ENCODE peak calls at places on chromosomes 6 and 20, in seven cellular contexts. B is effector memory CD4-positive, alpha-beta T cell; Q is pancreas; W is GM23248; E is fibroblast of the aortic adventitia; G is uterus; X is CD8-positive, alpha-beta T cell. A is an unnamed sample.

GRCh38 chr6:144585217-144585814 is 300.2 kb downstream of the UTRN start:
- DNase-seq in X (no peak), B (no peak), E (peak; percentile 67), Q (no peak), W (peak; percentile 65), G (no peak), A (peak; percentile 69)

GRCh38 chr6:514396-514973 is 122.9 kb downstream of the IRF4 start:
- DNase-seq in E (no peak), G (no peak), Q (no peak), B (no peak), W (no peak), X (no peak), A (no peak)

GRCh38 chr20:37396520-37397075 is 50.7 kb downstream of the SRC start:
- DNase-seq in Q (peak; percentile 49), W (no peak), X (no peak), G (no peak), B (no peak), E (no peak), A (no peak)

GRCh38 chr6:7841781-7842468 is 68.7 kb downstream of the TXNDC5 start:
- DNase-seq in W (peak; percentile 46), Q (no peak), E (peak; percentile 76), X (no peak), B (no peak), G (no peak), A (peak; percentile 80)

GRCh38 chr6:157533397-157533814 is 152.4 kb downstream of the ZDHHC14 start:
- DNase-seq in X (no peak), E (no peak), G (no peak), B (no peak), W (no peak), Q (no peak), A (no peak)

GRCh38 chr6:138944412-138944811 is 43.6 kb downstream of the REPS1 start:
- DNase-seq in E (peak; percentile 66), X (no peak), Q (no peak), W (peak; percentile 72), G (no peak), B (peak; percentile 36), A (peak; percentile 75)

GRCh38 chr20:37276494-37277252 is 12.8 kb upstream of the MANBAL start:
- DNase-seq in E (peak; percentile 86), W (peak; percentile 87), Q (no peak), G (peak; percentile 67), B (no peak), X (no peak), A (peak; percentile 86)

GRCh38 chr6:18019539-18020534 is 32.4 kb upstream of the KIF13A start:
- DNase-seq in G (no peak), X (no peak), E (no peak), B (no peak), W (peak; percentile 25), Q (peak; percentile 51), A (no peak)

GRCh38 chr20:45946149-45946970 is 11.9 kb downstream of the PCIF1 start:
- DNase-seq in B (peak; percentile 23), Q (peak; percentile 87), W (peak; percentile 82), E (peak; percentile 80), X (peak; percentile 69), G (peak; percentile 71), A (peak; percentile 40)

GRCh38 chr20:48633620-48634257 is 194.1 kb downstream of the PREX1 start:
- DNase-seq in E (no peak), W (no peak), B (no peak), Q (no peak), G (no peak), X (no peak), A (no peak)

GRCh38 chr6:9121551-9121950 is 686.2 kb upstream of the SLC35B3 start:
- DNase-seq in X (no peak), B (no peak), G (no peak), W (peak; percentile 73), Q (no peak), E (peak; percentile 78), A (no peak)

GRCh38 chr20:44772636-44773035 is 27.0 kb downstream of the KCNK15 start:
- DNase-seq in B (no peak), G (no peak), Q (no peak), W (no peak), X (no peak), E (no peak), A (no peak)

GRCh38 chr6:15402401-15403045 is 156.7 kb downstream of the JARID2 start:
- DNase-seq in X (no peak), B (no peak), E (no peak), W (no peak), G (no peak), Q (no peak), A (no peak)

GRCh38 chr6:15404700-15404980 is 158.8 kb downstream of the JARID2 start:
- DNase-seq in E (no peak), Q (no peak), G (no peak), W (no peak), X (no peak), B (no peak), A (no peak)

GRCh38 chr6:15403094-15403493 is 157.2 kb downstream of the JARID2 start:
- DNase-seq in G (no peak), W (no peak), B (no peak), X (no peak), Q (no peak), E (no peak), A (no peak)

GRCh38 chr6:15406452-15406851 is 160.6 kb downstream of the JARID2 start:
- DNase-seq in W (no peak), Q (no peak), B (no peak), E (no peak), G (no peak), X (no peak), A (no peak)

GRCh38 chr6:15405111-15405510 is 159.2 kb downstream of the JARID2 start:
- DNase-seq in E (no peak), X (no peak), G (no peak), Q (no peak), W (no peak), B (no peak), A (no peak)
- H3K4me3 ChIP-seq in E (no peak overlapping the region), X (no peak overlapping the region), G (no peak overlapping the region), Q (no peak overlapping the region), W (no peak overlapping the region), B (no peak overlapping the region), A (no peak overlapping the region)

GRCh38 chr20:62363920-62364851 is 2.9 kb downstream of the LAMA5 start:
- DNase-seq in X (no peak), G (peak; percentile 36), W (no peak), E (no peak), Q (peak; percentile 76), B (no peak), A (peak; percentile 68)

GRCh38 chr20:62362991-62363919 is 3.9 kb downstream of the LAMA5 start:
- DNase-seq in B (no peak), E (no peak), Q (peak; percentile 71), W (no peak), X (no peak), G (peak; percentile 15), A (no peak)

GRCh38 chr20:62360854-62361798 is 6.0 kb downstream of the LAMA5 start:
- DNase-seq in W (no peak), Q (peak; percentile 70), G (no peak), E (no peak), B (no peak), X (no peak), A (no peak)

GRCh38 chr20:62361799-62362589 is 5.1 kb downstream of the LAMA5 start:
- DNase-seq in G (no peak), X (no peak), Q (peak; percentile 89), W (no peak), B (no peak), E (no peak), A (no peak)

DNA sequence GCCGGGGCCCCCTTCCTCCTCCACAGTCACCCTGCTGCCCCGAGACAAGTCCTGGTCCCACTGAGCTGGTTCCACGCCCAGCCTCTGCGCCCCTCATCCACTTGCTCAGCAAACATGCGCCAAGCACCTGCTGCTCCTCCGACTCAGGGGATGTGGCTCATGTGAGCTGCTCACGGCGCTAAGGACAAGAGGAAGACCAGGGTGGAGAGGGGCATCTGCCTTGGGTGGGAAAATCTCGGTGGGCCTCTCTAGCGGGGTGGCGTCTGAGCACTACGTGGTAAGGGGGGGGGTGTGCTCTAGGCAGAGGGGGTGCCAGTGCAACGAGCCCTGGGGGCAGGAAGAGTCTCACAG is 4.5 kb downstream of the LAMA5 start:
- DNase-seq in E (no peak), W (no peak), B (no peak), X (no peak), G (no peak), Q (no peak), A (no peak)
- H3K4me3 ChIP-seq in E (no peak overlapping the region), W (no peak overlapping the region), B (no peak overlapping the region), X (no peak overlapping the region), G (no peak overlapping the region), Q (no peak overlapping the region), A (no peak overlapping the region)

DNA sequence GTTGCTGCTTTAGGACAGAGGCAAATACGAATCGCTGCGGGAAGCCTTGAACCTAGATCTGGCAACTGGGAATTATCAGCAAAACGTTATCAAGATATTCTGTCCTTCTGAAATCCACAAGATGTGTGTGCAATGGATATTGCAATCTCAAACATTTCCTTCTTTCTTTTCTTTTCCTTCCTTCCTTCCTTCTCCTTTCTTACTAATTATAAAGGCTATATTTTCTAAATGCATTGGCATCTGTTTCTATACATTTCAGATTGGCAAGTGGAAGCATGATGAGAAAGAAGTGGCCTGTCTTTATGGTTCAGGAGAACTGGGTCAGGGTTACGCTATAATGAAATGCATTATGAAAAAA is 2.0 kb downstream of the TAGAP start:
- DNase-seq in G (no peak), Q (no peak), B (no peak), E (no peak), X (no peak), W (no peak), A (no peak)
- H3K4me3 ChIP-seq in G (no peak overlapping the region), Q (no peak overlapping the region), B (peak overlapping the region; percentile 70), E (no peak overlapping the region), X (peak overlapping the region; percentile 63), W (no peak overlapping the region), A (no peak overlapping the region)

GRCh38 chr20:17896771-17897369 is 71.7 kb downstream of the SNX5 start:
- DNase-seq in Q (no peak), X (no peak), B (no peak), W (peak; percentile 32), E (no peak), G (no peak), A (no peak)

GRCh38 chr20:17893480-17893879 is 75.1 kb downstream of the SNX5 start:
- DNase-seq in W (no peak), E (no peak), X (no peak), G (no peak), B (no peak), Q (no peak), A (no peak)

GRCh38 chr20:17897566-17898307 is 70.9 kb downstream of the SNX5 start:
- DNase-seq in X (no peak), E (no peak), B (no peak), G (no peak), Q (no peak), W (peak; percentile 13), A (no peak)

GRCh38 chr20:17896247-17896723 is 72.3 kb downstream of the SNX5 start:
- DNase-seq in W (peak; percentile 45), Q (no peak), B (no peak), G (no peak), E (no peak), X (no peak), A (no peak)

DNA sequence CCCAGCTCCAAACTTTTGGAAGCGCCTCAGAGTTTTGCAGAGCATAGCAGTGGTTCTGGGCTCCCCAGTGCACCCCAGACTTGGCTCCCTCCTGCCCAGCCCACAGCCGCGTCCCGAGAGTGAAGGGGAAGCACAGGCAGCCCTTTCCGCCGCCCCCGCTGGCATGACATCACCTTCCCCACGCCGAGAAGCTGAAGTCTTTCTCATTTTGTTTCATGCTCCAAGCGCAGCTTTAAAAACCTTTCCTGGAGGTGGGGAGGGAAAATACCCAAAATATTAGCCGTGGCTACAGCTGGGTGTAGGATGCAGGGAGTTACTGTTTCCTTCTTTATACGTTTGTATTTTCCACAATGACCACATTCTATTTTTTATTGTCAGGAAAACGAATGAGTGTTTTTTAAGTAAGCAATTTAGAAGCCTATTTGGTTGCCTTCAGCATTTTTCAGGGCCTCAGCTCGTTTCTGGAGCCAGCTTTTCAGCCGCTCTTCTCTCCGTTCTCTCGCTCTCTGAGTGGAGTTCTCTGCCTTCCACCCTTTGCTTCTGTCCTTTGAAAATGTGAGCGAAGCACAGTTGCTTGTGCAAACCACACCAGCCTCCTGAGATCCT is 72.8 kb downstream of the SNX5 start:
- DNase-seq in W (peak; percentile 89), G (peak; percentile 81), Q (no peak), B (no peak), X (peak; percentile 29), E (peak; percentile 60), A (peak; percentile 61)
- H3K4me3 ChIP-seq in W (peak overlapping the region; percentile 70), G (peak overlapping the region; percentile 38), Q (no peak overlapping the region), B (no peak overlapping the region), X (no peak overlapping the region), E (peak overlapping the region; percentile 50), A (peak overlapping the region; percentile 43)